ENCODE peak calls at places on chromosomes 12 and 14, in four cellular contexts. H is AML-193; O is activated CD4-positive, alpha-beta T cell treated with anti-CD3 and anti-CD28 coated beads for 4 hours; X is stimulated activated naive CD8-positive, alpha-beta T cell treated with anti-CD3 and anti-CD28 coated beads, Interleukin-15, Interleukin-2, amounts not matched to agents 100 U/mL and 50 U/mL, for 24 hours. A is an unnamed sample.

GRCh38 chr14:22980672-22981089 is 1.7 kb downstream of the AJUBA start:
- DNase-seq in X (peak), H (no peak), O (peak), A (no peak)

GRCh38 chr14:51157012-51157411 is 62.1 kb upstream of the TRIM9 start:
- DNase-seq in X (no peak), H (peak), O (no peak), A (no peak)

GRCh38 chr12:120539303-120539702 is 5.1 kb downstream of the RNF10 start:
- DNase-seq in O (no peak), H (no peak), X (no peak), A (no peak)

GRCh38 chr14:36521598-36522345 is 1.7 kb upstream of the NKX2-1 start:
- DNase-seq in H (no peak), X (no peak), O (no peak), A (no peak)

GRCh38 chr14:90541076-90541634 is 144.3 kb downstream of the CALM1 start:
- DNase-seq in X (no peak), H (no peak), O (no peak), A (no peak)

GRCh38 chr12:100437038-100437841 is 36.4 kb upstream of the NR1H4 start:
- DNase-seq in O (no peak), H (no peak), X (no peak), A (no peak)

GRCh38 chr12:90622431-90622830 is 332.5 kb downstream of the CCER1 start:
- DNase-seq in O (no peak), X (no peak), H (no peak), A (no peak)

GRCh38 chr14:97687944-97688625 is 890.9 kb downstream of the VRK1 start:
- DNase-seq in X (no peak), H (no peak), O (no peak), A (no peak)

GRCh38 chr12:12979731-12980259 is 20.3 kb downstream of the HEBP1 start:
- DNase-seq in O (no peak), H (no peak), X (no peak), A (no peak)

GRCh38 chr14:74547331-74547927 is 53.9 kb downstream of the ISCA2 start:
- DNase-seq in O (no peak), H (no peak), X (no peak), A (no peak)

GRCh38 chr14:88990856-88991255 is 166.4 kb downstream of the TTC8 start:
- DNase-seq in O (no peak), H (no peak), X (no peak), A (no peak)

GRCh38 chr12:54417712-54418440 is 1.2 kb downstream of the ITGA5 start:
- DNase-seq in X (peak), H (no peak), O (no peak), A (no peak)

GRCh38 chr12:113242018-113242418 is 20.8 kb downstream of the TPCN1 start:
- DNase-seq in X (no peak), O (no peak), H (peak), A (no peak)

GRCh38 chr14:38233218-38233617 is 22.7 kb downstream of the CLEC14A start:
- DNase-seq in H (no peak), O (no peak), X (no peak), A (no peak)

GRCh38 chr14:31229638-31230229 is 22.1 kb upstream of the HECTD1 start:
- DNase-seq in H (peak), X (no peak), O (no peak), A (no peak)

GRCh38 chr14:94936411-94936892 is 166.5 kb upstream of the GSC start:
- DNase-seq in X (no peak), O (no peak), H (no peak), A (no peak)

GRCh38 chr14:29273513-29273912 is 506.9 kb downstream of the FOXG1 start:
- DNase-seq in H (no peak), X (no peak), O (no peak), A (no peak)

GRCh38 chr14:90428676-90429075 is 31.8 kb downstream of the CALM1 start:
- DNase-seq in O (no peak), X (no peak), H (no peak), A (no peak)

GRCh38 chr14:77980475-77981321 is 180.8 kb downstream of the ADCK1 start:
- DNase-seq in X (peak), O (no peak), H (no peak), A (no peak)

GRCh38 chr12:3129301-3130052 is 52.3 kb downstream of the TSPAN9 start:
- DNase-seq in O (no peak), X (peak), H (peak), A (peak)

GRCh38 chr14:104897286-104898194 is 27.1 kb upstream of the PLD4 start:
- DNase-seq in H (no peak), X (no peak), O (no peak), A (no peak)

GRCh38 chr14:104182857-104183425 is 44.6 kb downstream of the KIF26A start:
- DNase-seq in X (no peak), H (no peak), O (no peak), A (no peak)

GRCh38 chr12:27015730-27016076 is 1.5 kb upstream of the TM7SF3 start:
- DNase-seq in O (no peak), H (peak), X (no peak), A (no peak)

GRCh38 chr12:62192486-62193250 is 67.5 kb upstream of the USP15 start:
- DNase-seq in H (peak), X (peak), O (peak), A (no peak)

GRCh38 chr14:97603201-97603600 is 806.0 kb downstream of the VRK1 start:
- DNase-seq in X (no peak), H (no peak), O (peak), A (peak)

GRCh38 chr12:65895759-65896656 is 71.7 kb downstream of the HMGA2 start:
- DNase-seq in O (no peak), H (no peak), X (no peak), A (no peak)

GRCh38 chr14:20834899-20835298 is 32.3 kb upstream of the RNASE1 start:
- DNase-seq in H (no peak), X (no peak), O (no peak), A (no peak)

GRCh38 chr14:60655898-60656754 is 6.8 kb upstream of the SIX1 start:
- DNase-seq in X (no peak), H (no peak), O (no peak), A (no peak)

GRCh38 chr14:31207287-31207745 is 277 bp downstream of the HECTD1 start:
- DNase-seq in H (peak), O (no peak), X (no peak), A (no peak)

GRCh38 chr12:109648446-109648980 is 65.1 kb upstream of the FAM222A start:
- DNase-seq in X (no peak), H (no peak), O (no peak), A (no peak)

GRCh38 chr12:101927042-101927441 is 49.7 kb downstream of the DRAM1 start:
- DNase-seq in O (no peak), H (no peak), X (no peak), A (no peak)

GRCh38 chr12:46903058-46903457 is 77.3 kb upstream of the SLC38A4 start:
- DNase-seq in O (no peak), H (no peak), X (no peak), A (no peak)

GRCh38 chr12:115190191-115190590 is 506.2 kb upstream of the TBX3 start:
- DNase-seq in O (no peak), X (no peak), H (no peak), A (no peak)

GRCh38 chr12:103848917-103849491 is 8.0 kb upstream of the NT5DC3 start:
- DNase-seq in X (no peak), O (no peak), H (no peak), A (no peak)